ENCODE peak calls at places on chromosomes 7 and 10, in nine cellular contexts. One of them, this sample, is unnamed.

GRCh38 chr7:124723012-124723411 is 42.6 kb downstream of the GPR37 start:
- DNase-seq in endothelial cell: no peak
- DNase-seq in iPS-NIHi11: no peak
- DNase-seq in fibroblast of mammary gland: peak
- DNase-seq in M059J: peak
- DNase-seq in OCI-LY7: no peak
- DNase-seq in Right ventricle myocardium superior: no peak
- DNase-seq in psoas muscle: no peak
- DNase-seq in activated T-cell treated with anti-CD3 and anti-CD28 coated beads for 1 hour: no peak
- DNase-seq in this sample: no peak

GRCh38 chr10:29849434-29849833 is 210.0 kb downstream of the JCAD start:
- DNase-seq in endothelial cell: peak
- DNase-seq in iPS-NIHi11: no peak
- DNase-seq in fibroblast of mammary gland: peak
- DNase-seq in M059J: peak
- DNase-seq in OCI-LY7: no peak
- DNase-seq in Right ventricle myocardium superior: no peak
- DNase-seq in psoas muscle: no peak
- DNase-seq in activated T-cell treated with anti-CD3 and anti-CD28 coated beads for 1 hour: no peak
- DNase-seq in this sample: no peak

GRCh38 chr7:75534727-75535307 is 42.7 kb downstream of the SPDYE5 start:
- DNase-seq in endothelial cell: no peak
- DNase-seq in iPS-NIHi11: peak
- DNase-seq in fibroblast of mammary gland: peak
- DNase-seq in M059J: peak
- DNase-seq in OCI-LY7: no peak
- DNase-seq in Right ventricle myocardium superior: no peak
- DNase-seq in psoas muscle: no peak
- DNase-seq in activated T-cell treated with anti-CD3 and anti-CD28 coated beads for 1 hour: no peak
- DNase-seq in this sample: no peak

GRCh38 chr10:114223066-114223465 is 16.0 kb upstream of the VWA2 start:
- DNase-seq in endothelial cell: no peak
- DNase-seq in iPS-NIHi11: no peak
- DNase-seq in fibroblast of mammary gland: no peak
- DNase-seq in M059J: no peak
- DNase-seq in OCI-LY7: no peak
- DNase-seq in Right ventricle myocardium superior: peak
- DNase-seq in psoas muscle: no peak
- DNase-seq in activated T-cell treated with anti-CD3 and anti-CD28 coated beads for 1 hour: no peak
- DNase-seq in this sample: no peak

GRCh38 chr7:91565499-91566331 is 301.5 kb downstream of the FZD1 start:
- DNase-seq in endothelial cell: no peak
- DNase-seq in iPS-NIHi11: no peak
- DNase-seq in fibroblast of mammary gland: peak
- DNase-seq in M059J: peak
- DNase-seq in OCI-LY7: no peak
- DNase-seq in Right ventricle myocardium superior: no peak
- DNase-seq in psoas muscle: no peak
- DNase-seq in activated T-cell treated with anti-CD3 and anti-CD28 coated beads for 1 hour: no peak
- DNase-seq in this sample: no peak

GRCh38 chr7:85833071-85833470 is 646.2 kb upstream of the SEMA3D start:
- DNase-seq in endothelial cell: no peak
- DNase-seq in iPS-NIHi11: no peak
- DNase-seq in fibroblast of mammary gland: peak
- DNase-seq in M059J: no peak
- DNase-seq in OCI-LY7: no peak
- DNase-seq in Right ventricle myocardium superior: no peak
- DNase-seq in psoas muscle: no peak
- DNase-seq in activated T-cell treated with anti-CD3 and anti-CD28 coated beads for 1 hour: no peak
- DNase-seq in this sample: no peak

GRCh38 chr10:106392781-106393180 is 771.7 kb downstream of the SORCS1 start:
- DNase-seq in endothelial cell: no peak
- DNase-seq in iPS-NIHi11: no peak
- DNase-seq in fibroblast of mammary gland: no peak
- DNase-seq in M059J: no peak
- DNase-seq in OCI-LY7: no peak
- DNase-seq in Right ventricle myocardium superior: no peak
- DNase-seq in psoas muscle: no peak
- DNase-seq in activated T-cell treated with anti-CD3 and anti-CD28 coated beads for 1 hour: no peak
- DNase-seq in this sample: no peak

GRCh38 chr7:115008465-115009114 is 86.7 kb downstream of the MDFIC start:
- DNase-seq in endothelial cell: no peak
- DNase-seq in iPS-NIHi11: no peak
- DNase-seq in fibroblast of mammary gland: peak
- DNase-seq in M059J: no peak
- DNase-seq in OCI-LY7: no peak
- DNase-seq in Right ventricle myocardium superior: peak
- DNase-seq in psoas muscle: peak
- DNase-seq in activated T-cell treated with anti-CD3 and anti-CD28 coated beads for 1 hour: no peak
- DNase-seq in this sample: no peak

GRCh38 chr10:51685768-51686167 is 13.6 kb downstream of the CSTF2T start:
- DNase-seq in endothelial cell: no peak
- DNase-seq in iPS-NIHi11: no peak
- DNase-seq in fibroblast of mammary gland: no peak
- DNase-seq in M059J: peak
- DNase-seq in OCI-LY7: no peak
- DNase-seq in Right ventricle myocardium superior: no peak
- DNase-seq in psoas muscle: no peak
- DNase-seq in activated T-cell treated with anti-CD3 and anti-CD28 coated beads for 1 hour: no peak
- DNase-seq in this sample: no peak

GRCh38 chr7:150451833-150452431 is 1.5 kb downstream of the GIMAP8 start:
- DNase-seq in endothelial cell: no peak
- DNase-seq in iPS-NIHi11: no peak
- DNase-seq in fibroblast of mammary gland: peak
- DNase-seq in M059J: no peak
- DNase-seq in OCI-LY7: no peak
- DNase-seq in Right ventricle myocardium superior: no peak
- DNase-seq in psoas muscle: no peak
- DNase-seq in activated T-cell treated with anti-CD3 and anti-CD28 coated beads for 1 hour: no peak
- DNase-seq in this sample: no peak

GRCh38 chr10:119253433-119254174 is 46.2 kb downstream of the GRK5 start:
- DNase-seq in endothelial cell: no peak
- DNase-seq in iPS-NIHi11: peak
- DNase-seq in fibroblast of mammary gland: peak
- DNase-seq in M059J: peak
- DNase-seq in OCI-LY7: no peak
- DNase-seq in Right ventricle myocardium superior: peak
- DNase-seq in psoas muscle: peak
- DNase-seq in activated T-cell treated with anti-CD3 and anti-CD28 coated beads for 1 hour: no peak
- DNase-seq in this sample: no peak

GRCh38 chr7:149422914-149423285 is 38.0 kb downstream of the ZNF777 start:
- DNase-seq in endothelial cell: peak
- DNase-seq in iPS-NIHi11: peak
- DNase-seq in fibroblast of mammary gland: no peak
- DNase-seq in M059J: no peak
- DNase-seq in OCI-LY7: no peak
- DNase-seq in Right ventricle myocardium superior: peak
- DNase-seq in psoas muscle: no peak
- DNase-seq in activated T-cell treated with anti-CD3 and anti-CD28 coated beads for 1 hour: peak
- DNase-seq in this sample: no peak

GRCh38 chr7:151311294-151311864 is 30.2 kb upstream of the NUB1 start:
- DNase-seq in endothelial cell: peak
- DNase-seq in iPS-NIHi11: peak
- DNase-seq in fibroblast of mammary gland: peak
- DNase-seq in M059J: peak
- DNase-seq in OCI-LY7: peak
- DNase-seq in Right ventricle myocardium superior: no peak
- DNase-seq in psoas muscle: no peak
- DNase-seq in activated T-cell treated with anti-CD3 and anti-CD28 coated beads for 1 hour: no peak
- DNase-seq in this sample: no peak

GRCh38 chr10:104331208-104331838 is 6.9 kb downstream of the ITPRIP start:
- DNase-seq in endothelial cell: no peak
- DNase-seq in iPS-NIHi11: no peak
- DNase-seq in fibroblast of mammary gland: peak
- DNase-seq in M059J: peak
- DNase-seq in OCI-LY7: no peak
- DNase-seq in Right ventricle myocardium superior: peak
- DNase-seq in psoas muscle: no peak
- DNase-seq in activated T-cell treated with anti-CD3 and anti-CD28 coated beads for 1 hour: no peak
- DNase-seq in this sample: no peak

GRCh38 chr7:146175716-146176115 is 59.1 kb downstream of the CNTNAP2 start:
- DNase-seq in endothelial cell: no peak
- DNase-seq in iPS-NIHi11: no peak
- DNase-seq in fibroblast of mammary gland: no peak
- DNase-seq in M059J: no peak
- DNase-seq in OCI-LY7: no peak
- DNase-seq in Right ventricle myocardium superior: no peak
- DNase-seq in psoas muscle: no peak
- DNase-seq in activated T-cell treated with anti-CD3 and anti-CD28 coated beads for 1 hour: no peak
- DNase-seq in this sample: no peak

GRCh38 chr10:117551322-117552155 is 9.0 kb downstream of the EMX2 start:
- DNase-seq in endothelial cell: no peak
- DNase-seq in iPS-NIHi11: no peak
- DNase-seq in fibroblast of mammary gland: no peak
- DNase-seq in M059J: no peak
- DNase-seq in OCI-LY7: no peak
- DNase-seq in Right ventricle myocardium superior: no peak
- DNase-seq in psoas muscle: no peak
- DNase-seq in activated T-cell treated with anti-CD3 and anti-CD28 coated beads for 1 hour: no peak
- DNase-seq in this sample: no peak

GRCh38 chr7:86629-87028 is 105.7 kb upstream of the FAM20C start:
- DNase-seq in endothelial cell: no peak
- DNase-seq in iPS-NIHi11: no peak
- DNase-seq in fibroblast of mammary gland: no peak
- DNase-seq in M059J: no peak
- DNase-seq in OCI-LY7: no peak
- DNase-seq in Right ventricle myocardium superior: no peak
- DNase-seq in psoas muscle: no peak
- DNase-seq in activated T-cell treated with anti-CD3 and anti-CD28 coated beads for 1 hour: no peak
- DNase-seq in this sample: no peak

GRCh38 chr10:74186678-74187077 is 35.7 kb downstream of the ADK start:
- DNase-seq in endothelial cell: no peak
- DNase-seq in iPS-NIHi11: no peak
- DNase-seq in fibroblast of mammary gland: no peak
- DNase-seq in M059J: peak
- DNase-seq in OCI-LY7: no peak
- DNase-seq in Right ventricle myocardium superior: no peak
- DNase-seq in psoas muscle: no peak
- DNase-seq in activated T-cell treated with anti-CD3 and anti-CD28 coated beads for 1 hour: no peak
- DNase-seq in this sample: no peak

GRCh38 chr10:120938822-120939221 is 87.7 kb downstream of the WDR11 start:
- DNase-seq in endothelial cell: no peak
- DNase-seq in iPS-NIHi11: no peak
- DNase-seq in fibroblast of mammary gland: no peak
- DNase-seq in M059J: no peak
- DNase-seq in OCI-LY7: no peak
- DNase-seq in Right ventricle myocardium superior: no peak
- DNase-seq in psoas muscle: no peak
- DNase-seq in activated T-cell treated with anti-CD3 and anti-CD28 coated beads for 1 hour: no peak
- DNase-seq in this sample: no peak

GRCh38 chr7:22049848-22050247 is 104.1 kb upstream of the CDCA7L start:
- DNase-seq in endothelial cell: no peak
- DNase-seq in iPS-NIHi11: no peak
- DNase-seq in fibroblast of mammary gland: no peak
- DNase-seq in M059J: no peak
- DNase-seq in OCI-LY7: no peak
- DNase-seq in Right ventricle myocardium superior: no peak
- DNase-seq in psoas muscle: no peak
- DNase-seq in activated T-cell treated with anti-CD3 and anti-CD28 coated beads for 1 hour: no peak
- DNase-seq in this sample: no peak

GRCh38 chr10:22740180-22740579 is 25.8 kb upstream of the PIP4K2A start:
- DNase-seq in endothelial cell: no peak
- DNase-seq in iPS-NIHi11: no peak
- DNase-seq in fibroblast of mammary gland: peak
- DNase-seq in M059J: peak
- DNase-seq in OCI-LY7: no peak
- DNase-seq in Right ventricle myocardium superior: no peak
- DNase-seq in psoas muscle: no peak
- DNase-seq in activated T-cell treated with anti-CD3 and anti-CD28 coated beads for 1 hour: no peak
- DNase-seq in this sample: no peak

GRCh38 chr10:71893920-71894319 is 42.9 kb upstream of the PSAP start:
- DNase-seq in endothelial cell: no peak
- DNase-seq in iPS-NIHi11: no peak
- DNase-seq in fibroblast of mammary gland: no peak
- DNase-seq in M059J: no peak
- DNase-seq in OCI-LY7: no peak
- DNase-seq in Right ventricle myocardium superior: no peak
- DNase-seq in psoas muscle: no peak
- DNase-seq in activated T-cell treated with anti-CD3 and anti-CD28 coated beads for 1 hour: no peak
- DNase-seq in this sample: no peak

GRCh38 chr10:78332013-78332412 is 298.4 kb downstream of the RPS24 start:
- DNase-seq in endothelial cell: no peak
- DNase-seq in iPS-NIHi11: no peak
- DNase-seq in fibroblast of mammary gland: no peak
- DNase-seq in M059J: peak
- DNase-seq in OCI-LY7: no peak
- DNase-seq in Right ventricle myocardium superior: no peak
- DNase-seq in psoas muscle: no peak
- DNase-seq in activated T-cell treated with anti-CD3 and anti-CD28 coated beads for 1 hour: no peak
- DNase-seq in this sample: no peak

GRCh38 chr10:78411716-78412115 is 378.1 kb downstream of the RPS24 start:
- DNase-seq in endothelial cell: no peak
- DNase-seq in iPS-NIHi11: no peak
- DNase-seq in fibroblast of mammary gland: no peak
- DNase-seq in M059J: no peak
- DNase-seq in OCI-LY7: no peak
- DNase-seq in Right ventricle myocardium superior: no peak
- DNase-seq in psoas muscle: no peak
- DNase-seq in activated T-cell treated with anti-CD3 and anti-CD28 coated beads for 1 hour: no peak
- DNase-seq in this sample: no peak

GRCh38 chr10:103861501-103861900 is 6.1 kb upstream of the SH3PXD2A start:
- DNase-seq in endothelial cell: no peak
- DNase-seq in iPS-NIHi11: no peak
- DNase-seq in fibroblast of mammary gland: peak
- DNase-seq in M059J: peak
- DNase-seq in OCI-LY7: no peak
- DNase-seq in Right ventricle myocardium superior: no peak
- DNase-seq in psoas muscle: no peak
- DNase-seq in activated T-cell treated with anti-CD3 and anti-CD28 coated beads for 1 hour: no peak
- DNase-seq in this sample: no peak

GRCh38 chr10:95388539-95388938 is 97.7 kb upstream of the PDLIM1 start:
- DNase-seq in endothelial cell: no peak
- DNase-seq in iPS-NIHi11: no peak
- DNase-seq in fibroblast of mammary gland: peak
- DNase-seq in M059J: peak
- DNase-seq in OCI-LY7: no peak
- DNase-seq in Right ventricle myocardium superior: no peak
- DNase-seq in psoas muscle: no peak
- DNase-seq in activated T-cell treated with anti-CD3 and anti-CD28 coated beads for 1 hour: no peak
- DNase-seq in this sample: no peak

GRCh38 chr7:96075510-96076349 is 246.2 kb downstream of the SLC25A13 start:
- DNase-seq in endothelial cell: peak
- DNase-seq in iPS-NIHi11: peak
- DNase-seq in fibroblast of mammary gland: peak
- DNase-seq in M059J: peak
- DNase-seq in OCI-LY7: peak
- DNase-seq in Right ventricle myocardium superior: peak
- DNase-seq in psoas muscle: peak
- DNase-seq in activated T-cell treated with anti-CD3 and anti-CD28 coated beads for 1 hour: peak
- DNase-seq in this sample: peak

GRCh38 chr7:16934947-16935742 is 53.4 kb upstream of the AGR3 start:
- DNase-seq in endothelial cell: no peak
- DNase-seq in iPS-NIHi11: no peak
- DNase-seq in fibroblast of mammary gland: peak
- DNase-seq in M059J: peak
- DNase-seq in OCI-LY7: no peak
- DNase-seq in Right ventricle myocardium superior: no peak
- DNase-seq in psoas muscle: no peak
- DNase-seq in activated T-cell treated with anti-CD3 and anti-CD28 coated beads for 1 hour: no peak
- DNase-seq in this sample: no peak

GRCh38 chr10:97830064-97830463 is 19.6 kb upstream of the GOLGA7B start:
- DNase-seq in endothelial cell: no peak
- DNase-seq in iPS-NIHi11: no peak
- DNase-seq in fibroblast of mammary gland: no peak
- DNase-seq in M059J: no peak
- DNase-seq in OCI-LY7: no peak
- DNase-seq in Right ventricle myocardium superior: no peak
- DNase-seq in psoas muscle: no peak
- DNase-seq in activated T-cell treated with anti-CD3 and anti-CD28 coated beads for 1 hour: no peak
- DNase-seq in this sample: peak

GRCh38 chr7:16801111-16801542 is 3.7 kb downstream of the AGR2 start:
- DNase-seq in endothelial cell: no peak
- DNase-seq in iPS-NIHi11: peak
- DNase-seq in fibroblast of mammary gland: peak
- DNase-seq in M059J: peak
- DNase-seq in OCI-LY7: peak
- DNase-seq in Right ventricle myocardium superior: no peak
- DNase-seq in psoas muscle: no peak
- DNase-seq in activated T-cell treated with anti-CD3 and anti-CD28 coated beads for 1 hour: no peak
- DNase-seq in this sample: no peak

GRCh38 chr7:38660427-38661099 is 29.4 kb upstream of the AMPH start:
- DNase-seq in endothelial cell: peak
- DNase-seq in iPS-NIHi11: peak
- DNase-seq in fibroblast of mammary gland: peak
- DNase-seq in M059J: peak
- DNase-seq in OCI-LY7: peak
- DNase-seq in Right ventricle myocardium superior: no peak
- DNase-seq in psoas muscle: no peak
- DNase-seq in activated T-cell treated with anti-CD3 and anti-CD28 coated beads for 1 hour: no peak
- DNase-seq in this sample: no peak

This sample was measured in substantia nigra.